ENCODE peak calls at places on chromosome 18, in five cellular contexts. One of them, this sample, is unnamed.

GRCh38 chr18:3330622-3331021 is 68.7 kb downstream of the MYL12B start:
- DNase-seq in mucosa of descending colon: peak
- DNase-seq in fibroblast of pulmonary artery: no peak
- DNase-seq in endothelial cell: no peak
- DNase-seq in ascending aorta: no peak
- DNase-seq in this sample: no peak

GRCh38 chr18:78826631-78827030 is 153.0 kb upstream of the SALL3 start:
- DNase-seq in endothelial cell: no peak
- DNase-seq in mucosa of descending colon: no peak
- DNase-seq in ascending aorta: peak
- DNase-seq in fibroblast of pulmonary artery: no peak
- DNase-seq in this sample: no peak

GRCh38 chr18:8660316-8660715 is 45.0 kb upstream of the MTCL1 start:
- DNase-seq in mucosa of descending colon: no peak
- DNase-seq in endothelial cell: no peak
- DNase-seq in ascending aorta: no peak
- DNase-seq in fibroblast of pulmonary artery: no peak
- DNase-seq in this sample: no peak

GRCh38 chr18:5630057-5630765 is 86.4 kb upstream of the EPB41L3 start:
- DNase-seq in mucosa of descending colon: peak
- DNase-seq in fibroblast of pulmonary artery: peak
- DNase-seq in ascending aorta: peak
- DNase-seq in endothelial cell: peak
- DNase-seq in this sample: peak

GRCh38 chr18:23191952-23192662 is 56.8 kb downstream of the CABLES1 start:
- DNase-seq in fibroblast of pulmonary artery: peak
- DNase-seq in endothelial cell: peak
- DNase-seq in mucosa of descending colon: peak
- DNase-seq in ascending aorta: no peak
- DNase-seq in this sample: no peak

GRCh38 chr18:23929362-23929940 is 85.1 kb upstream of the TTC39C start:
- DNase-seq in endothelial cell: no peak
- DNase-seq in fibroblast of pulmonary artery: no peak
- DNase-seq in mucosa of descending colon: no peak
- DNase-seq in ascending aorta: no peak
- DNase-seq in this sample: no peak

GRCh38 chr18:49368876-49369440 is 91.5 kb downstream of the DYM start:
- DNase-seq in fibroblast of pulmonary artery: no peak
- DNase-seq in ascending aorta: no peak
- DNase-seq in mucosa of descending colon: no peak
- DNase-seq in endothelial cell: no peak
- DNase-seq in this sample: no peak

GRCh38 chr18:47404845-47405244 is 153.4 kb upstream of the SKOR2 start:
- DNase-seq in endothelial cell: no peak
- DNase-seq in ascending aorta: peak
- DNase-seq in fibroblast of pulmonary artery: no peak
- DNase-seq in mucosa of descending colon: no peak
- DNase-seq in this sample: no peak

GRCh38 chr18:48939368-48940097 is 11.2 kb downstream of the SMAD7 start:
- DNase-seq in mucosa of descending colon: no peak
- DNase-seq in endothelial cell: no peak
- DNase-seq in ascending aorta: no peak
- DNase-seq in fibroblast of pulmonary artery: peak
- DNase-seq in this sample: no peak

GRCh38 chr18:23862071-23862470 is 152.5 kb upstream of the TTC39C start:
- DNase-seq in mucosa of descending colon: no peak
- DNase-seq in endothelial cell: no peak
- DNase-seq in ascending aorta: no peak
- DNase-seq in fibroblast of pulmonary artery: peak
- DNase-seq in this sample: no peak

GRCh38 chr18:70044626-70045025 is 97.0 kb upstream of the CD226 start:
- DNase-seq in mucosa of descending colon: no peak
- DNase-seq in ascending aorta: no peak
- DNase-seq in fibroblast of pulmonary artery: peak
- DNase-seq in endothelial cell: no peak
- DNase-seq in this sample: no peak

GRCh38 chr18:9849407-9849961 is 36.3 kb upstream of the TXNDC2 start:
- DNase-seq in ascending aorta: peak
- DNase-seq in mucosa of descending colon: peak
- DNase-seq in endothelial cell: peak
- DNase-seq in fibroblast of pulmonary artery: no peak
- DNase-seq in this sample: no peak

GRCh38 chr18:43935051-43935412 is 657.7 kb upstream of the SYT4 start:
- DNase-seq in endothelial cell: no peak
- DNase-seq in fibroblast of pulmonary artery: peak
- DNase-seq in ascending aorta: no peak
- DNase-seq in mucosa of descending colon: no peak
- DNase-seq in this sample: no peak

GRCh38 chr18:58315739-58316215 is 271.8 kb downstream of the NEDD4L start:
- DNase-seq in fibroblast of pulmonary artery: no peak
- DNase-seq in endothelial cell: no peak
- DNase-seq in ascending aorta: no peak
- DNase-seq in mucosa of descending colon: no peak
- DNase-seq in this sample: no peak

GRCh38 chr18:48548404-48548771 is 9.6 kb downstream of the CTIF start:
- DNase-seq in ascending aorta: peak
- DNase-seq in endothelial cell: no peak
- DNase-seq in fibroblast of pulmonary artery: peak
- DNase-seq in mucosa of descending colon: no peak
- DNase-seq in this sample: no peak

GRCh38 chr18:9839806-9840205 is 46.0 kb upstream of the TXNDC2 start:
- DNase-seq in endothelial cell: no peak
- DNase-seq in fibroblast of pulmonary artery: no peak
- DNase-seq in mucosa of descending colon: no peak
- DNase-seq in ascending aorta: no peak
- DNase-seq in this sample: no peak

GRCh38 chr18:3879836-3880120 is 429.8 kb downstream of the TGIF1 start:
- DNase-seq in endothelial cell: no peak
- DNase-seq in ascending aorta: no peak
- DNase-seq in mucosa of descending colon: no peak
- DNase-seq in fibroblast of pulmonary artery: no peak
- DNase-seq in this sample: no peak

GRCh38 chr18:27995770-27996502 is 181.0 kb downstream of the CDH2 start:
- DNase-seq in mucosa of descending colon: no peak
- DNase-seq in fibroblast of pulmonary artery: no peak
- DNase-seq in ascending aorta: no peak
- DNase-seq in endothelial cell: no peak
- DNase-seq in this sample: no peak

GRCh38 chr18:6820314-6820713 is 90.8 kb downstream of the ARHGAP28 start:
- DNase-seq in endothelial cell: no peak
- DNase-seq in fibroblast of pulmonary artery: no peak
- DNase-seq in mucosa of descending colon: no peak
- DNase-seq in ascending aorta: no peak
- DNase-seq in this sample: no peak

GRCh38 chr18:37452015-37452414 is 113.6 kb downstream of the CELF4 start:
- DNase-seq in endothelial cell: no peak
- DNase-seq in fibroblast of pulmonary artery: no peak
- DNase-seq in ascending aorta: no peak
- DNase-seq in mucosa of descending colon: no peak
- DNase-seq in this sample: no peak

GRCh38 chr18:58353581-58353980 is 275.3 kb downstream of the ALPK2 start:
- DNase-seq in ascending aorta: no peak
- DNase-seq in endothelial cell: no peak
- DNase-seq in fibroblast of pulmonary artery: no peak
- DNase-seq in mucosa of descending colon: no peak
- DNase-seq in this sample: no peak

GRCh38 chr18:52216686-52217085 is 123.3 kb upstream of the DCC start:
- DNase-seq in fibroblast of pulmonary artery: peak
- DNase-seq in mucosa of descending colon: no peak
- DNase-seq in endothelial cell: no peak
- DNase-seq in ascending aorta: no peak
- DNase-seq in this sample: no peak

GRCh38 chr18:10546557-10547300 is 20.9 kb downstream of the NAPG start:
- DNase-seq in endothelial cell: no peak
- DNase-seq in ascending aorta: no peak
- DNase-seq in mucosa of descending colon: no peak
- DNase-seq in fibroblast of pulmonary artery: peak
- DNase-seq in this sample: no peak

GRCh38 chr18:11246466-11246865 is 97.1 kb upstream of the PIEZO2 start:
- DNase-seq in fibroblast of pulmonary artery: peak
- DNase-seq in ascending aorta: no peak
- DNase-seq in endothelial cell: no peak
- DNase-seq in mucosa of descending colon: no peak
- DNase-seq in this sample: no peak

GRCh38 chr18:32208012-32208411 is 18.2 kb downstream of the MEP1B start:
- DNase-seq in endothelial cell: no peak
- DNase-seq in mucosa of descending colon: peak
- DNase-seq in fibroblast of pulmonary artery: no peak
- DNase-seq in ascending aorta: no peak
- DNase-seq in this sample: no peak

GRCh38 chr18:35524236-35524635 is 26.5 kb upstream of the INO80C start:
- DNase-seq in ascending aorta: no peak
- DNase-seq in endothelial cell: no peak
- DNase-seq in mucosa of descending colon: peak
- DNase-seq in fibroblast of pulmonary artery: no peak
- DNase-seq in this sample: no peak

GRCh38 chr18:79393626-79394401 is 1.9 kb upstream of the NFATC1 start:
- DNase-seq in fibroblast of pulmonary artery: peak
- DNase-seq in endothelial cell: peak
- DNase-seq in ascending aorta: peak
- DNase-seq in mucosa of descending colon: peak
- DNase-seq in this sample: peak

GRCh38 chr18:54127759-54128378 is 96.6 kb downstream of the MBD2 start:
- DNase-seq in endothelial cell: peak
- DNase-seq in ascending aorta: no peak
- DNase-seq in fibroblast of pulmonary artery: peak
- DNase-seq in mucosa of descending colon: peak
- DNase-seq in this sample: peak

GRCh38 chr18:42137671-42138375 is 182.8 kb downstream of the PIK3C3 start:
- DNase-seq in endothelial cell: no peak
- DNase-seq in fibroblast of pulmonary artery: no peak
- DNase-seq in mucosa of descending colon: no peak
- DNase-seq in ascending aorta: no peak
- DNase-seq in this sample: no peak

GRCh38 chr18:42141439-42141838 is 186.4 kb downstream of the PIK3C3 start:
- DNase-seq in ascending aorta: no peak
- DNase-seq in mucosa of descending colon: no peak
- DNase-seq in fibroblast of pulmonary artery: no peak
- DNase-seq in endothelial cell: no peak
- DNase-seq in this sample: no peak
- TF ChIP-seq CTCF in ascending aorta: no peak
- TF ChIP-seq CTCF in mucosa of descending colon: no peak
- TF ChIP-seq CTCF in fibroblast of pulmonary artery: no peak
- TF ChIP-seq CTCF in endothelial cell: no peak
- TF ChIP-seq CTCF in this sample: peak

GRCh38 chr18:26547302-26548143 is 830 bp downstream of the KCTD1 start:
- DNase-seq in endothelial cell: peak
- DNase-seq in ascending aorta: peak
- DNase-seq in mucosa of descending colon: peak
- DNase-seq in fibroblast of pulmonary artery: peak
- DNase-seq in this sample: peak
- TF ChIP-seq CTCF in endothelial cell: peak
- TF ChIP-seq CTCF in ascending aorta: no peak
- TF ChIP-seq CTCF in mucosa of descending colon: peak
- TF ChIP-seq CTCF in fibroblast of pulmonary artery: peak
- TF ChIP-seq CTCF in this sample: peak

DNA sequence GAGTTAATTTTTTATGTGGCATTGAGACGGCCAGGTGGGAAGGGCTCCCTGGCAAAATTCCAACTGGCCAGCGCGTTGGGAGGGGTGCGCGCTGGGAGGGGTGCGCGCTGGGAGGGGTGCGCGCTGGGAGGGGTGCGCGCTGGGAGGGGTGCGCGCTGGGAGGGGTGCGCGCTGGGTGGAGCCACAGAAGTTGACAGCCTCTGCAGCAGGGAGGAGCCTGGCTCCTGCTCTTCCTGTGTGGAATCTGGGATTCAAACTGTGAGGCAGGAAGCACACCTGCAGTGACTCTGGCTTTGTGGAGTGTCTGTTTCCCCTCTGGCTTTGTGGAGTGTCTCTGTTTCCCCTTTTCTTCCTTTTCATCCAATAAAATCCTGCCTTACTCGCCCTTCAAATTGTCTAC is 147.9 kb upstream of the CBLN2 start:
- DNase-seq in fibroblast of pulmonary artery: no peak
- DNase-seq in mucosa of descending colon: peak
- DNase-seq in ascending aorta: no peak
- DNase-seq in endothelial cell: peak
- DNase-seq in this sample: no peak
- TF ChIP-seq CTCF in fibroblast of pulmonary artery: no peak
- TF ChIP-seq CTCF in mucosa of descending colon: no peak
- TF ChIP-seq CTCF in ascending aorta: no peak
- TF ChIP-seq CTCF in endothelial cell: no peak
- TF ChIP-seq CTCF in this sample: no peak

GRCh38 chr18:2082676-2083075 is 488.6 kb downstream of the METTL4 start:
- DNase-seq in ascending aorta: no peak
- DNase-seq in fibroblast of pulmonary artery: no peak
- DNase-seq in endothelial cell: no peak
- DNase-seq in mucosa of descending colon: no peak
- DNase-seq in this sample: no peak

GRCh38 chr18:2087877-2088673 is 483.2 kb downstream of the METTL4 start:
- DNase-seq in mucosa of descending colon: no peak
- DNase-seq in endothelial cell: no peak
- DNase-seq in fibroblast of pulmonary artery: peak
- DNase-seq in ascending aorta: no peak
- DNase-seq in this sample: no peak

GRCh38 chr18:2086439-2086838 is 484.9 kb downstream of the METTL4 start:
- DNase-seq in endothelial cell: no peak
- DNase-seq in mucosa of descending colon: no peak
- DNase-seq in fibroblast of pulmonary artery: no peak
- DNase-seq in ascending aorta: no peak
- DNase-seq in this sample: no peak

GRCh38 chr18:2089416-2089815 is 481.9 kb downstream of the METTL4 start:
- DNase-seq in fibroblast of pulmonary artery: no peak
- DNase-seq in ascending aorta: no peak
- DNase-seq in endothelial cell: no peak
- DNase-seq in mucosa of descending colon: no peak
- DNase-seq in this sample: no peak

GRCh38 chr18:2083691-2084090 is 487.6 kb downstream of the METTL4 start:
- DNase-seq in ascending aorta: no peak
- DNase-seq in fibroblast of pulmonary artery: no peak
- DNase-seq in endothelial cell: peak
- DNase-seq in mucosa of descending colon: no peak
- DNase-seq in this sample: no peak
- TF ChIP-seq CTCF in ascending aorta: no peak
- TF ChIP-seq CTCF in fibroblast of pulmonary artery: peak
- TF ChIP-seq CTCF in endothelial cell: no peak
- TF ChIP-seq CTCF in mucosa of descending colon: no peak
- TF ChIP-seq CTCF in this sample: no peak

DNA sequence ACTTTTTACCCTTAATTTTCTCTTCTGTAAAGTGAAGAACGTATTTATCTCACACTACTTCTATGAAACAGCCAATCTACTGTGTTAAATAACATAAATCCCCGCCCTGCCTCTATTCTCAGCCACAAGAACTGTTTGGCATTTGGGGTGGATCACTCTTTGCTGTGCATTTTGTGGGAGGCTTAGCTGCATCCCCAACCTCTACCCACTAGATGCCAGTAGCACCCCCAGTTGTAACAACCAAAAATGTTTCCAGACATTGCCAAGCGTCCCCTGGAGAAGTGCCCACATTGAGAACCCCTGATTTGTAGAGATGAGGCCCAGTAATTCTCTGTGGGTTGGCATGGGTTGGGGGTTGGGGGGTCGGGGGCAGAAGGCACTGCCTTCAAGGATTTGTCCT is 94.7 kb upstream of the BOD1L2 start:
- DNase-seq in ascending aorta: no peak
- DNase-seq in mucosa of descending colon: no peak
- DNase-seq in endothelial cell: no peak
- DNase-seq in fibroblast of pulmonary artery: no peak
- DNase-seq in this sample: peak
- TF ChIP-seq CTCF in ascending aorta: no peak
- TF ChIP-seq CTCF in mucosa of descending colon: no peak
- TF ChIP-seq CTCF in endothelial cell: no peak
- TF ChIP-seq CTCF in fibroblast of pulmonary artery: no peak
- TF ChIP-seq CTCF in this sample: peak